ENCODE peak calls at places on chromosomes 6 and 20, in six cellular contexts. One of them, this sample, is unnamed. For H3K9me2, the result is how much of the 10 kb centered on the place peaks cover.

GRCh38 chr6:7461416-7461815 is 71.8 kb downstream of the RIOK1 start:
- DNase-seq in GM23338: no peak
- DNase-seq in GM23248: peak
- DNase-seq in HCT116: no peak
- DNase-seq in PC-9: no peak
- DNase-seq in PC-3: no peak
- DNase-seq in this sample: no peak

GRCh38 chr6:141764388-141764787 is 368.3 kb upstream of the GJE1 start:
- DNase-seq in PC-3: no peak
- DNase-seq in GM23338: no peak
- DNase-seq in PC-9: no peak
- DNase-seq in HCT116: no peak
- DNase-seq in GM23248: peak
- DNase-seq in this sample: no peak

GRCh38 chr6:1383729-1384548 is 5.4 kb upstream of the FOXF2 start:
- DNase-seq in GM23248: no peak
- DNase-seq in PC-3: no peak
- DNase-seq in PC-9: no peak
- DNase-seq in HCT116: no peak
- DNase-seq in GM23338: peak
- DNase-seq in this sample: no peak

GRCh38 chr6:16684896-16685554 is 76.2 kb downstream of the ATXN1 start:
- DNase-seq in PC-9: no peak
- DNase-seq in GM23338: no peak
- DNase-seq in GM23248: peak
- DNase-seq in HCT116: peak
- DNase-seq in PC-3: peak
- DNase-seq in this sample: no peak

GRCh38 chr20:57902478-57902877 is 192.7 kb upstream of the PMEPA1 start:
- DNase-seq in GM23248: peak
- DNase-seq in GM23338: no peak
- DNase-seq in HCT116: no peak
- DNase-seq in PC-3: peak
- DNase-seq in PC-9: peak
- DNase-seq in this sample: no peak

GRCh38 chr6:116328528-116328903 is 42.2 kb upstream of the DSE start:
- DNase-seq in GM23338: no peak
- DNase-seq in PC-3: no peak
- DNase-seq in HCT116: no peak
- DNase-seq in GM23248: peak
- DNase-seq in PC-9: no peak
- DNase-seq in this sample: no peak

GRCh38 chr6:150169609-150170008 is 26.8 kb downstream of the PPP1R14C start:
- DNase-seq in PC-3: peak
- DNase-seq in GM23338: no peak
- DNase-seq in PC-9: no peak
- DNase-seq in GM23248: peak
- DNase-seq in HCT116: peak
- DNase-seq in this sample: no peak

GRCh38 chr20:22723659-22724058 is 139.3 kb upstream of the FOXA2 start:
- DNase-seq in PC-3: peak
- DNase-seq in GM23248: peak
- DNase-seq in GM23338: no peak
- DNase-seq in PC-9: no peak
- DNase-seq in HCT116: no peak
- DNase-seq in this sample: no peak

GRCh38 chr20:41135187-41135887 is 2.0 kb upstream of the PLCG1 start:
- DNase-seq in GM23338: peak
- DNase-seq in PC-9: peak
- DNase-seq in GM23248: peak
- DNase-seq in PC-3: peak
- DNase-seq in HCT116: peak
- DNase-seq in this sample: peak

GRCh38 chr6:103367212-103367611 is 1492.5 kb downstream of the HACE1 start:
- DNase-seq in HCT116: no peak
- DNase-seq in GM23248: no peak
- DNase-seq in PC-3: no peak
- DNase-seq in PC-9: no peak
- DNase-seq in GM23338: peak
- DNase-seq in this sample: peak

GRCh38 chr6:15569035-15569995 is 93.5 kb downstream of the DTNBP1 start:
- DNase-seq in GM23338: peak
- DNase-seq in PC-3: no peak
- DNase-seq in HCT116: no peak
- DNase-seq in PC-9: no peak
- DNase-seq in GM23248: no peak
- DNase-seq in this sample: no peak

GRCh38 chr20:38290829-38291581 is 13.0 kb upstream of the BPI start:
- DNase-seq in GM23248: peak
- DNase-seq in PC-9: peak
- DNase-seq in PC-3: peak
- DNase-seq in GM23338: peak
- DNase-seq in HCT116: no peak
- DNase-seq in this sample: no peak

GRCh38 chr6:159969921-159970320 is 1.0 kb downstream of the IGF2R start:
- DNase-seq in GM23248: peak
- DNase-seq in PC-9: peak
- DNase-seq in GM23338: peak
- DNase-seq in HCT116: peak
- DNase-seq in PC-3: peak
- DNase-seq in this sample: no peak

GRCh38 chr6:21317634-21318033 is 275.9 kb upstream of the SOX4 start:
- DNase-seq in GM23248: no peak
- DNase-seq in HCT116: no peak
- DNase-seq in GM23338: no peak
- DNase-seq in PC-3: no peak
- DNase-seq in PC-9: no peak
- DNase-seq in this sample: no peak

GRCh38 chr20:50138479-50139393 is 14.8 kb downstream of the PEDS1 start:
- DNase-seq in GM23248: no peak
- DNase-seq in PC-9: no peak
- DNase-seq in PC-3: no peak
- DNase-seq in GM23338: peak
- DNase-seq in HCT116: no peak
- DNase-seq in this sample: no peak

GRCh38 chr6:111417181-111417585 is 65.8 kb downstream of the REV3L start:
- DNase-seq in GM23248: peak
- DNase-seq in PC-9: no peak
- DNase-seq in HCT116: no peak
- DNase-seq in PC-3: no peak
- DNase-seq in GM23338: no peak
- DNase-seq in this sample: no peak
- H3K4me2 ChIP-seq in GM23248: peak
- H3K4me2 ChIP-seq in PC-9: no peak
- H3K4me2 ChIP-seq in HCT116: no peak
- H3K4me2 ChIP-seq in PC-3: no peak
- H3K4me2 ChIP-seq in GM23338: no peak
- H3K4me2 ChIP-seq in this sample: no peak

DNA sequence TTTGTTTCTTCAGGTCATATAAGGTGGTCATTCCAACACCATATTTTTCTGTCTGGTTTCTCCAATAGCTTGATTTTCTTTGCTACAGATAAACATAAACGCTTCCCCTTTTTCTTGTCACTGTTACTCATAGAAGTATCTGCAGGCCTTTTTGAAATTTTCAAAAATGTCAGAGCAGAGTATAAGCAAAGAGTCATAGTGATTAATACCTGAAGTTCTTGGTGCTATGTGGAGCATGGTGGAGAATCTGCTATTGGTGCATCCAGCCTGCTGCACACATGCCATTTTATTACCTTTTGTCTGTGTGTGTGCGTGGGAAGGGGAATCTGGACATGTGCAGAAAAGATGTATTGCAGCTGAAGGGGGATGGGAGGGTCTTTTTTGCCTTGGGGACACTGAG is 19.7 kb downstream of the STX11 start:
- DNase-seq in HCT116: no peak
- DNase-seq in PC-3: no peak
- DNase-seq in PC-9: no peak
- DNase-seq in GM23338: no peak
- DNase-seq in GM23248: no peak
- DNase-seq in this sample: no peak
- H3K9me2 ChIP-seq in HCT116: under half
- H3K9me2 ChIP-seq in PC-3: under half
- H3K9me2 ChIP-seq in PC-9: under half
- H3K9me2 ChIP-seq in GM23338: under half
- H3K9me2 ChIP-seq in GM23248: under half
- H3K9me2 ChIP-seq in this sample: under half

DNA sequence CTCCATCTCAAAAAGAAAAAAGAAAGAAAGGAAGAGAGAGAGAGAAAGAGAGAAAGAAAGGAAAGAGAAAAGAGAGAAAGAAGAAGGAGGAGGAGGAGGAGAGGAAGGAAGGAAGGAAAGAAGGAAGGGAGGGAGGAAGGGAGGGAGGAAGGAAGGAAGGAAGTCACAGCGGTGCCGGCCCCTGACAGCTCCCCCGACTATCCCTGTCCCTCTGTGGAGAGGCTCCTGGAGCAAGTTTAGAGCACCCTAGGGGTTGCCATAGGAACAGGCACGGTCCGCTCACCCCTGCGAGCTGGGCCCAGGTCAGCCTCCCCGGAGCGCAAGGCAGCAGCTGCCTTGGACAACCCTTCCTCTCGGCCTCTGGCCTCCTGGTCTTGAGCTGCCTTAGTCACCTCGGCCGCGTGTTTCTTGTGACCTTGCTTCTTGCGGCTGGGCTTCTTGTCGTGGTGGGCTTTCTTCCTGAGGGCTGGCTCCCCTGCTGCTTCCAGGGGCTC is 6.8 kb downstream of the BNIP5 start:
- DNase-seq in GM23338: peak
- DNase-seq in PC-3: no peak
- DNase-seq in GM23248: no peak
- DNase-seq in PC-9: no peak
- DNase-seq in HCT116: no peak
- DNase-seq in this sample: no peak
- H2AFZ ChIP-seq in GM23338: peak
- H2AFZ ChIP-seq in PC-3: no peak
- H2AFZ ChIP-seq in GM23248: no peak
- H2AFZ ChIP-seq in PC-9: no peak
- H2AFZ ChIP-seq in HCT116: no peak
- H2AFZ ChIP-seq in this sample: no peak

GRCh38 chr20:33323236-33323635 is 40.2 kb downstream of the BPIFB1 start:
- DNase-seq in GM23338: no peak
- DNase-seq in GM23248: no peak
- DNase-seq in PC-9: no peak
- DNase-seq in HCT116: no peak
- DNase-seq in PC-3: no peak
- DNase-seq in this sample: no peak

GRCh38 chr20:33328157-33328556 is 45.1 kb downstream of the BPIFB1 start:
- DNase-seq in GM23248: no peak
- DNase-seq in PC-9: no peak
- DNase-seq in PC-3: no peak
- DNase-seq in HCT116: no peak
- DNase-seq in GM23338: no peak
- DNase-seq in this sample: no peak

GRCh38 chr20:33328738-33329137 is 45.7 kb downstream of the BPIFB1 start:
- DNase-seq in PC-9: no peak
- DNase-seq in HCT116: no peak
- DNase-seq in GM23248: no peak
- DNase-seq in PC-3: no peak
- DNase-seq in GM23338: no peak
- DNase-seq in this sample: no peak

GRCh38 chr20:33322456-33322855 is 39.4 kb downstream of the BPIFB1 start:
- DNase-seq in GM23248: no peak
- DNase-seq in GM23338: no peak
- DNase-seq in PC-3: peak
- DNase-seq in HCT116: no peak
- DNase-seq in PC-9: no peak
- DNase-seq in this sample: no peak

DNA sequence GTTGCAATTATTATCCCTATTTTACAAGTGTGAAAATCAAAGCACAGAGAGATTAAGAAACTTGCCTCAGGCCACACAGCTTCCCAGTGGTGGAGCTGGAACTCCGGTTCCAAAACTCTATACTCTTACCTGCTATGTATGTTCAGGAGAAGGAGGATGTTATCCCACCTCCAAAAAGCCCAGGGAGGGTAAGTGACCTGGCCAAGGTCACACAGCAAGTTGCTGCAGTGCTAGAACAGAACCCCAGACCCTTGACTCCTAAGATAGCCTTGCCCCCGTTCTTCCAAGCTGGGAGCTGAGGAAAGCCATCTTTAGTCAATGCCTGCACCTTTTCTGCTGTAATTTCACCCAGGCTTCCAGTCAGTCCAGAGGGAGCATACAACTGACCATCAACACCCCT is 42.3 kb downstream of the BPIFB1 start:
- DNase-seq in GM23338: no peak
- DNase-seq in PC-3: no peak
- DNase-seq in GM23248: no peak
- DNase-seq in PC-9: no peak
- DNase-seq in HCT116: no peak
- DNase-seq in this sample: no peak
- H3K4me2 ChIP-seq in GM23338: no peak
- H3K4me2 ChIP-seq in PC-3: no peak
- H3K4me2 ChIP-seq in GM23248: no peak
- H3K4me2 ChIP-seq in PC-9: no peak
- H3K4me2 ChIP-seq in HCT116: no peak
- H3K4me2 ChIP-seq in this sample: no peak

This sample was measured in Karpas-422.